ENCODE peak calls at places on chromosomes 12 and 14, in five cellular contexts. C is NCI-H510A treated with DMSO at 0.1 percent for 48 hours; A is activated T-cell treated with anti-CD3 and anti-CD28 coated beads for 1 hour; B is C1 segment of cervical spinal cord; M is effector CD4-positive, alpha-beta T cell. P is an unnamed sample.

GRCh38 chr12:1797011-1797901 is 23.1 kb upstream of the LRTM2 start:
- DNase-seq in C (no peak), A (peak), B (no peak), M (peak), P (no peak)

GRCh38 chr12:121590476-121591143 is 9.8 kb upstream of the KDM2B start:
- DNase-seq in C (no peak), A (peak), B (peak), M (peak), P (no peak)

GRCh38 chr12:70436836-70437235 is 70.7 kb downstream of the KCNMB4 start:
- DNase-seq in C (no peak), A (no peak), B (no peak), M (no peak), P (no peak)

GRCh38 chr12:630656-631632 is 32.3 kb downstream of the NINJ2 start:
- DNase-seq in C (no peak), A (peak), B (no peak), M (peak), P (no peak)

GRCh38 chr14:77872971-77873370 is 73.1 kb downstream of the ADCK1 start:
- DNase-seq in C (no peak), A (no peak), B (no peak), M (no peak), P (no peak)

GRCh38 chr14:69055125-69055524 is 76.0 kb upstream of the ACTN1 start:
- DNase-seq in C (no peak), A (no peak), B (no peak), M (no peak), P (no peak)

GRCh38 chr12:58247633-58248032 is 306.3 kb downstream of the ATP23 start:
- DNase-seq in C (no peak), A (no peak), B (no peak), M (no peak), P (peak)

GRCh38 chr12:72836184-72836583 is 564.0 kb downstream of the TRHDE start:
- DNase-seq in C (no peak), A (no peak), B (no peak), M (no peak), P (no peak)

GRCh38 chr12:107670999-107671643 is 14.5 kb upstream of the PWP1 start:
- DNase-seq in C (no peak), A (no peak), B (no peak), M (no peak), P (no peak)

GRCh38 chr12:75725505-75726120 is 214.2 kb upstream of the KRR1 start:
- DNase-seq in C (peak), A (no peak), B (no peak), M (no peak), P (peak)

GRCh38 chr14:70889555-70889954 is 17.7 kb upstream of the PCNX1 start:
- DNase-seq in C (no peak), A (no peak), B (no peak), M (no peak), P (no peak)

GRCh38 chr12:21340406-21340805 is 5.7 kb upstream of the SLCO1A2 start:
- DNase-seq in C (no peak), A (no peak), B (no peak), M (no peak), P (no peak)

GRCh38 chr14:51185180-51185579 is 54.9 kb upstream of the TMX1 start:
- DNase-seq in C (no peak), A (no peak), B (no peak), M (no peak), P (no peak)

GRCh38 chr12:45893240-45893639 is 97.1 kb downstream of the SCAF11 start:
- DNase-seq in C (no peak), A (no peak), B (no peak), M (no peak), P (no peak)

GRCh38 chr14:64095620-64096019 is 198.6 kb downstream of the ESR2 start:
- DNase-seq in C (no peak), A (no peak), B (no peak), M (no peak), P (no peak)

GRCh38 chr14:98622208-98623051 is 649.6 kb downstream of the BCL11B start:
- DNase-seq in C (no peak), A (no peak), B (no peak), M (no peak), P (no peak)

GRCh38 chr12:30095511-30095910 is 311.8 kb upstream of the TMTC1 start:
- DNase-seq in C (no peak), A (no peak), B (no peak), M (no peak), P (no peak)

GRCh38 chr14:71362282-71362681 is 455.0 kb downstream of the PCNX1 start:
- DNase-seq in C (no peak), A (no peak), B (no peak), M (no peak), P (no peak)

GRCh38 chr12:70364695-70365397 is 1.2 kb upstream of the KCNMB4 start:
- DNase-seq in C (no peak), A (no peak), B (no peak), M (no peak), P (no peak)

GRCh38 chr14:101133068-101133467 is 229.5 kb upstream of the RTL1 start:
- DNase-seq in C (no peak), A (no peak), B (no peak), M (no peak), P (no peak)

GRCh38 chr14:20228681-20229080 is at the start of gene OR11H7:
- DNase-seq in C (no peak), A (no peak), B (no peak), M (no peak), P (no peak)

GRCh38 chr12:112116232-112117060 is 7.9 kb upstream of the NAA25 start:
- DNase-seq in C (peak), A (no peak), B (peak), M (no peak), P (peak)

GRCh38 chr12:22283006-22283506 is 51.5 kb downstream of the ST8SIA1 start:
- DNase-seq in C (no peak), A (no peak), B (no peak), M (no peak), P (no peak)

GRCh38 chr12:116343331-116343884 is 65.9 kb upstream of the MED13L start:
- DNase-seq in C (no peak), A (no peak), B (no peak), M (no peak), P (no peak)

GRCh38 chr12:98741229-98741614 is 96.1 kb downstream of the APAF1 start:
- DNase-seq in C (no peak), A (no peak), B (no peak), M (no peak), P (no peak)